ENCODE peak calls at places on chromosome 3, in four cellular contexts. R is GM12891, E is ovary, P is H1. O is an unnamed sample.

GRCh38 chr3:120100711-120101110 is 6.5 kb upstream of the GSK3B start:
- DNase-seq in R (no peak), E (no peak), P (no peak), O (no peak)

GRCh38 chr3:27454914-27455313 is 29.3 kb downstream of the SLC4A7 start:
- DNase-seq in R (no peak), E (no peak), P (no peak), O (no peak)

GRCh38 chr3:66441124-66441523 is 59.7 kb downstream of the LRIG1 start:
- DNase-seq in R (no peak), E (no peak), P (no peak), O (no peak)

GRCh38 chr3:152909180-152909883 is 74.4 kb downstream of the P2RY1 start:
- DNase-seq in R (no peak), E (no peak), P (no peak), O (peak; percentile 90)

GRCh38 chr3:56188201-56188600 is 280.1 kb downstream of the ERC2 start:
- DNase-seq in R (no peak), E (no peak), P (no peak), O (no peak)

GRCh38 chr3:23720885-23721284 is 84.9 kb upstream of the UBE2E1 start:
- DNase-seq in R (no peak), E (no peak), P (no peak), O (no peak)

GRCh38 chr3:4809970-4810369 is 169.3 kb upstream of the BHLHE40 start:
- DNase-seq in R (no peak), E (no peak), P (no peak), O (no peak)

GRCh38 chr3:50015918-50016317 is 72.8 kb upstream of the RBM5 start:
- DNase-seq in R (no peak), E (no peak), P (no peak), O (no peak)

GRCh38 chr3:172561894-172562664 is 38.8 kb upstream of the TNFSF10 start:
- DNase-seq in R (no peak), E (no peak), P (no peak), O (no peak)

GRCh38 chr3:115401891-115402501 is 221.3 kb upstream of the GAP43 start:
- DNase-seq in R (no peak), E (no peak), P (no peak), O (no peak)

GRCh38 chr3:10015476-10015904 is 10.7 kb upstream of the FANCD2 start:
- DNase-seq in R (no peak), E (peak; percentile 95), P (no peak), O (no peak)

GRCh38 chr3:118842147-118842863 is 192.3 kb downstream of the IGSF11 start:
- DNase-seq in R (no peak), E (no peak), P (no peak), O (no peak)

GRCh38 chr3:148079370-148079769 is 618.3 kb upstream of the AGTR1 start:
- DNase-seq in R (no peak), E (no peak), P (no peak), O (no peak)

GRCh38 chr3:184234224-184234623 is 4.8 kb downstream of the VWA5B2 start:
- DNase-seq in R (no peak), E (peak; percentile 67), P (no peak), O (peak; percentile 41)

GRCh38 chr3:149120051-149120972 is 9.1 kb upstream of the HPS3 start:
- DNase-seq in R (peak; percentile 30), E (no peak), P (no peak), O (peak; percentile 80)

GRCh38 chr3:133608405-133608804 is 34.9 kb downstream of the CDV3 start:
- DNase-seq in R (no peak), E (no peak), P (no peak), O (no peak)

GRCh38 chr3:49171119-49171774 is at the start of gene KLHDC8B:
- DNase-seq in R (peak; percentile 94), E (peak; percentile 90), P (peak; percentile 98), O (peak; percentile 93)

GRCh38 chr3:2247249-2247648 is 148.6 kb downstream of the CNTN4 start:
- DNase-seq in R (no peak), E (no peak), P (no peak), O (no peak)

GRCh38 chr3:127034195-127034989 is 51.5 kb downstream of the PLXNA1 start:
- DNase-seq in R (no peak), E (no peak), P (no peak), O (no peak)

GRCh38 chr3:62655319-62656063 is 219.7 kb downstream of the CADPS start:
- DNase-seq in R (no peak), E (no peak), P (no peak), O (no peak)

GRCh38 chr3:125055165-125055912 is 458 bp downstream of the HEG1 start:
- DNase-seq in R (peak; percentile 48), E (peak; percentile 60), P (peak; percentile 68), O (no peak)

GRCh38 chr3:43173949-43174348 is 68.1 kb upstream of the POMGNT2 start:
- DNase-seq in R (no peak), E (no peak), P (no peak), O (no peak)

GRCh38 chr3:150365132-150365604 is 42.9 kb upstream of the TSC22D2 start:
- DNase-seq in R (no peak), E (no peak), P (no peak), O (no peak)

GRCh38 chr3:178900244-178900643 is 171.4 kb downstream of the ZMAT3 start:
- DNase-seq in R (no peak), E (no peak), P (no peak), O (no peak)

GRCh38 chr3:112670824-112671223 is 29.9 kb upstream of the CCDC80 start:
- DNase-seq in R (no peak), E (no peak), P (no peak), O (no peak)

GRCh38 chr3:115518100-115518852 is 105.0 kb upstream of the GAP43 start:
- DNase-seq in R (no peak), E (no peak), P (no peak), O (no peak)

GRCh38 chr3:39378092-39378491 is 5.1 kb upstream of the SLC25A38 start:
- DNase-seq in R (peak; percentile 33), E (peak; percentile 51), P (peak; percentile 69), O (no peak)

GRCh38 chr3:102225407-102226132 is 209.2 kb upstream of the ZPLD1 start:
- DNase-seq in R (no peak), E (no peak), P (no peak), O (peak; percentile 68)

GRCh38 chr3:83033123-83033522 is 1271.7 kb upstream of the GBE1 start:
- DNase-seq in R (no peak), E (no peak), P (no peak), O (no peak)

GRCh38 chr3:185503467-185503975 is 4.7 kb upstream of the TMEM41A start:
- DNase-seq in R (no peak), E (no peak), P (no peak), O (no peak)

GRCh38 chr3:185502987-185503386 is 4.2 kb upstream of the TMEM41A start:
- DNase-seq in R (no peak), E (no peak), P (no peak), O (no peak)

GRCh38 chr3:185504636-185505035 is 5.8 kb upstream of the TMEM41A start:
- DNase-seq in R (no peak), E (no peak), P (no peak), O (no peak)

GRCh38 chr3:185498503-185499396 is at the start of gene TMEM41A:
- DNase-seq in R (peak; percentile 93), E (peak; percentile 94), P (peak; percentile 98), O (peak; percentile 96)
- TF ChIP-seq POLR2A in R (peak; percentile 81), E (peak; percentile 57), P (peak; percentile 88), O (peak; percentile 90)

GRCh38 chr3:38276917-38277630 is 5.0 kb upstream of the SLC22A14 start:
- DNase-seq in R (no peak), E (no peak), P (no peak), O (no peak)
- TF ChIP-seq POLR2A in R (no peak), E (no peak), P (no peak), O (no peak)

GRCh38 chr3:100970537-100970936 is 22.7 kb downstream of the ABI3BP start:
- DNase-seq in R (no peak), E (no peak), P (no peak), O (no peak)
- TF ChIP-seq POLR2A in R (no peak), E (no peak), P (no peak), O (no peak)

GRCh38 chr3:72152551-72153476 is 367.9 kb upstream of the PROK2 start:
- DNase-seq in R (no peak), E (peak; percentile 79), P (no peak), O (no peak)

GRCh38 chr3:72154391-72155300 is 369.7 kb upstream of the PROK2 start:
- DNase-seq in R (no peak), E (peak; percentile 67), P (no peak), O (no peak)

GRCh38 chr3:72153477-72154314 is 368.7 kb upstream of the PROK2 start:
- DNase-seq in R (no peak), E (no peak), P (no peak), O (no peak)

GRCh38 chr3:72157782-72158638 is 373.1 kb upstream of the PROK2 start:
- DNase-seq in R (no peak), E (no peak), P (no peak), O (no peak)

GRCh38 chr3:72155391-72156064 is 370.6 kb upstream of the PROK2 start:
- DNase-seq in R (no peak), E (peak; percentile 73), P (no peak), O (no peak)
- TF ChIP-seq POLR2A in R (no peak), E (no peak), P (no peak), O (no peak)

GRCh38 chr3:190076601-190077444 is 43.9 kb downstream of the P3H2 start:
- DNase-seq in R (no peak), E (peak; percentile 55), P (no peak), O (no peak)
- TF ChIP-seq POLR2A in R (no peak), E (no peak), P (no peak), O (no peak)

GRCh38 chr3:186806173-186807055 is at the start of gene RFC4:
- DNase-seq in R (peak; percentile 60), E (peak; percentile 84), P (peak; percentile 89), O (peak; percentile 93)

GRCh38 chr3:186815490-186815889 is 9.2 kb upstream of the RFC4 start:
- DNase-seq in R (no peak), E (no peak), P (peak; percentile 10), O (no peak)

GRCh38 chr3:186807231-186807630 is 949 bp upstream of the RFC4 start:
- DNase-seq in R (no peak), E (no peak), P (no peak), O (no peak)

GRCh38 chr3:186810597-186810996 is 4.3 kb upstream of the RFC4 start:
- DNase-seq in R (no peak), E (no peak), P (no peak), O (no peak)
- TF ChIP-seq POLR2A in R (no peak), E (no peak), P (no peak), O (no peak)

DNA sequence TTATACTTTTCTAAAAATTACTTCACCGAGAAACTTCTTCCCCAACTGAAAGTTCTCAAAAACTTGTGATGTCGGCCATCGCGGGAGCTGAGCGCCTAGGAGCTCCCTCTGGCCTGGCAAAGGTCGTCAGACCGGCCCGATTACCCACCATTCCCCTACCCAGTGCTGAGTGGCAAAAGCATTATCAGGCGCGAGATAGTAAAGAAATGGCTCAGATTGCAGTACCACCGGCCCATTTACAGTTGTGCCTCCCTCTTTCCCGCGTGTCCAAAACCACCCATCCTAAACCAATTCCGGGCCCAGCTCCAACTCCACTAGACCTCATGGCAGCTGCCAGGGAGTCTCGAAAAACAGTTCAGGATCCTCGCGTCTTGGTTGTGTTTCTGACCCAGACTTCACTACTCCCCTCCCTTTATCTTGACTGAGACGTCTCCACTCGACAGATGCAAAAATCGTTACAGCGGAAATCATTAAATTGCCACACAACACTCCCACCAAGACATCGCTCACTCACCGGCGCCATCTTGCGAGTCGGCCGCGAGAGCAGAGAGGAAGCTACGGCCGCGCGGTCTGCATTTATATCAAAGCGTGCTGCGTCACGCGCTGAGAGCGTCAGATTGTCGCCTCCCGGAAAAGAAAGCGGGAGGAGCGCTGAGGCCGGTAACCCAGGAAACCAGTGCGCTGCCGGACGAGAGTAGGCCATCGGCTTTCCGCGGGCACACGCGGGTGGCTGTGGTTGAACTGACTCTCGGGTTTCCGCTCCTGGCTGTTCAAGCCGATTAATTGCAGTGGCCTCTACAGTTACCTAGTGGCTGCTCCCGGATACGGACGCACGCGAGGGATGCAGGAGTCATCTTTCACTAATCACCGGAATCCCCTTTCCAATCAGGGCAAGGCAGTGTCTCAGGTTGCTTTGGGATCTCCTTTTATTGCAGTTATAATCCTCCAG is at the start of gene RPL22L1:
- DNase-seq in R (peak; percentile 66), E (peak; percentile 94), P (peak; percentile 90), O (no peak)
- TF ChIP-seq POLR2A in R (peak; percentile 99), E (peak; percentile 84), P (peak; percentile 99), O (peak; percentile 100)